ENCODE peak calls at places on chromosomes 5 and 9, in four cellular contexts. One of them, this sample, is unnamed.

GRCh38 chr5:124963236-124963929 is 216.9 kb upstream of the ZNF608 start:
- DNase-seq in Panc1: no peak
- DNase-seq in HepG2: peak
- DNase-seq in HCT116: no peak
- DNase-seq in this sample: no peak

GRCh38 chr9:85163415-85163814 is 493.9 kb downstream of the NTRK2 start:
- DNase-seq in Panc1: no peak
- DNase-seq in HepG2: no peak
- DNase-seq in HCT116: no peak
- DNase-seq in this sample: no peak

GRCh38 chr5:157458835-157459234 is 1.2 kb upstream of the NIPAL4 start:
- DNase-seq in Panc1: no peak
- DNase-seq in HepG2: no peak
- DNase-seq in HCT116: no peak
- DNase-seq in this sample: no peak

GRCh38 chr9:75993434-75993833 is 103.0 kb downstream of the PCSK5 start:
- DNase-seq in Panc1: no peak
- DNase-seq in HepG2: peak
- DNase-seq in HCT116: peak
- DNase-seq in this sample: no peak

GRCh38 chr5:59019078-59019477 is 436.2 kb downstream of the RAB3C start:
- DNase-seq in Panc1: no peak
- DNase-seq in HepG2: no peak
- DNase-seq in HCT116: no peak
- DNase-seq in this sample: no peak

GRCh38 chr9:74940600-74940999 is 12.1 kb downstream of the C9orf40 start:
- DNase-seq in Panc1: no peak
- DNase-seq in HepG2: peak
- DNase-seq in HCT116: no peak
- DNase-seq in this sample: no peak

GRCh38 chr5:135140805-135141204 is 106.8 kb upstream of the PITX1 start:
- DNase-seq in Panc1: no peak
- DNase-seq in HepG2: no peak
- DNase-seq in HCT116: peak
- DNase-seq in this sample: no peak

GRCh38 chr9:106897223-106897622 is 34.3 kb downstream of the ZNF462 start:
- DNase-seq in Panc1: no peak
- DNase-seq in HepG2: no peak
- DNase-seq in HCT116: no peak
- DNase-seq in this sample: no peak

GRCh38 chr9:89999534-90000370 is 394.9 kb downstream of the GADD45G start:
- DNase-seq in Panc1: no peak
- DNase-seq in HepG2: peak
- DNase-seq in HCT116: no peak
- DNase-seq in this sample: no peak

GRCh38 chr5:170832241-170832640 is 29.6 kb upstream of the RANBP17 start:
- DNase-seq in Panc1: no peak
- DNase-seq in HepG2: no peak
- DNase-seq in HCT116: no peak
- DNase-seq in this sample: no peak

GRCh38 chr5:134526483-134527155 is 1.1 kb downstream of the JADE2 start:
- DNase-seq in Panc1: no peak
- DNase-seq in HepG2: peak
- DNase-seq in HCT116: peak
- DNase-seq in this sample: peak

GRCh38 chr5:98458726-98459125 is 314.7 kb upstream of the RGMB start:
- DNase-seq in Panc1: no peak
- DNase-seq in HepG2: no peak
- DNase-seq in HCT116: no peak
- DNase-seq in this sample: no peak
- TF ChIP-seq TCF7L2 in Panc1: no peak
- TF ChIP-seq TCF7L2 in HepG2: no peak
- TF ChIP-seq TCF7L2 in HCT116: no peak
- TF ChIP-seq TCF7L2 in this sample: no peak

GRCh38 chr9:40927260-40927631 is 201.2 kb downstream of the FOXD4L6 start:
- DNase-seq in Panc1: no peak
- DNase-seq in HepG2: no peak
- DNase-seq in HCT116: no peak
- DNase-seq in this sample: no peak

GRCh38 chr9:40926404-40927259 is 201.8 kb downstream of the FOXD4L6 start:
- DNase-seq in Panc1: no peak
- DNase-seq in HepG2: no peak
- DNase-seq in HCT116: no peak
- DNase-seq in this sample: no peak

GRCh38 chr9:40927851-40928802 is 200.4 kb downstream of the FOXD4L6 start:
- DNase-seq in Panc1: no peak
- DNase-seq in HepG2: no peak
- DNase-seq in HCT116: no peak
- DNase-seq in this sample: no peak

GRCh38 chr9:40928803-40929487 is 199.5 kb downstream of the FOXD4L6 start:
- DNase-seq in Panc1: no peak
- DNase-seq in HepG2: no peak
- DNase-seq in HCT116: no peak
- DNase-seq in this sample: no peak

GRCh38 chr9:40925149-40925548 is 203.3 kb downstream of the FOXD4L6 start:
- DNase-seq in Panc1: no peak
- DNase-seq in HepG2: no peak
- DNase-seq in HCT116: no peak
- DNase-seq in this sample: no peak
- TF ChIP-seq TCF7L2 in Panc1: no peak
- TF ChIP-seq TCF7L2 in HepG2: no peak
- TF ChIP-seq TCF7L2 in HCT116: no peak
- TF ChIP-seq TCF7L2 in this sample: no peak

GRCh38 chr5:113038136-113038535 is 61.5 kb downstream of the DCP2 start:
- DNase-seq in Panc1: no peak
- DNase-seq in HepG2: no peak
- DNase-seq in HCT116: no peak
- DNase-seq in this sample: no peak

GRCh38 chr5:113036826-113037225 is 60.2 kb downstream of the DCP2 start:
- DNase-seq in Panc1: no peak
- DNase-seq in HepG2: no peak
- DNase-seq in HCT116: no peak
- DNase-seq in this sample: no peak

GRCh38 chr5:113039229-113039628 is 62.6 kb downstream of the DCP2 start:
- DNase-seq in Panc1: no peak
- DNase-seq in HepG2: no peak
- DNase-seq in HCT116: no peak
- DNase-seq in this sample: no peak

GRCh38 chr5:113040672-113041071 is 64.1 kb downstream of the DCP2 start:
- DNase-seq in Panc1: no peak
- DNase-seq in HepG2: no peak
- DNase-seq in HCT116: no peak
- DNase-seq in this sample: no peak

DNA sequence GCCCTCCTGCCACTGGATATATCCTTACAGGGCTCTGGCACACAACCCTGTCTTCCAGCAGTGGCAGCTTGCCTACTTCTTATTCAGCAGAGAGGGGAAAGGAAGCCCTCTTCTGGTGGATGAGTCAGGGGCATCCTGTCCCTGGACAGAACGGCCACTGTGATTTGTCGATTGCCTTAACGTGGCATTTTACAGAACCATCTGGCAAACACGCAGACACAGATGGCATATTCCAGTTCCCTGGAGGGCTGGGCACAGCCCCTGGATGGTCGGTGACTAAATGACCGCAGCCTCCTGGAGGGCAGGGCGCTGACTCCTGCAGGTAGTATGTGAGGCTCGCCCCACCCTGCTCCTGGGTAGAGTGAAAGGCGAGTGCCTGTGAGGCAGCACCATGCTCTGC is 62.1 kb downstream of the DCP2 start:
- DNase-seq in Panc1: no peak
- DNase-seq in HepG2: no peak
- DNase-seq in HCT116: peak
- DNase-seq in this sample: no peak
- TF ChIP-seq TCF7L2 in Panc1: no peak
- TF ChIP-seq TCF7L2 in HepG2: no peak
- TF ChIP-seq TCF7L2 in HCT116: no peak
- TF ChIP-seq TCF7L2 in this sample: no peak

GRCh38 chr9:98880311-98881015 is 63.2 kb upstream of the COL15A1 start:
- DNase-seq in Panc1: no peak
- DNase-seq in HepG2: no peak
- DNase-seq in HCT116: no peak
- DNase-seq in this sample: no peak
- TF ChIP-seq TCF7L2 in Panc1: no peak
- TF ChIP-seq TCF7L2 in HepG2: no peak
- TF ChIP-seq TCF7L2 in HCT116: no peak
- TF ChIP-seq TCF7L2 in this sample: no peak

GRCh38 chr9:36488322-36488838 is 84.3 kb upstream of the MELK start:
- DNase-seq in Panc1: no peak
- DNase-seq in HepG2: no peak
- DNase-seq in HCT116: no peak
- DNase-seq in this sample: no peak
- TF ChIP-seq TCF7L2 in Panc1: no peak
- TF ChIP-seq TCF7L2 in HepG2: no peak
- TF ChIP-seq TCF7L2 in HCT116: no peak
- TF ChIP-seq TCF7L2 in this sample: no peak

DNA sequence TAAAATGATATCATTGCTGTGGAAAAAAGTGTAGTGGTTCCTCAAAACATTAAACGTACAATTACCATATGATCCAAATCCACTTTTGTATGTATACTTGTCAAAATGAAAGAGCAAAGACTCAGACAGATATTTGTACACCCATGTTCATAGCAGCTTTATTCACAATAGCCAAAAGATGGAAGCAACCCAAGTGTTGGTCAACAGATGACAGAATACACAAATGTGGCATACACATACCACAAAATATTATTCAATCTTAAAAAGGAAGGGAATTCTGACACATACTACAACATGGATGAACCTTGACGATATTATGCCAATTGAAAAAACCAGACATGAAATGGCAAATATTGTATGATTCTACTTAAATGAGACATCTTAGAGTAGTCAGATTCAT is 524.5 kb upstream of the WWC1 start:
- DNase-seq in Panc1: no peak
- DNase-seq in HepG2: no peak
- DNase-seq in HCT116: no peak
- DNase-seq in this sample: no peak
- TF ChIP-seq TCF7L2 in Panc1: no peak
- TF ChIP-seq TCF7L2 in HepG2: no peak
- TF ChIP-seq TCF7L2 in HCT116: no peak
- TF ChIP-seq TCF7L2 in this sample: no peak

DNA sequence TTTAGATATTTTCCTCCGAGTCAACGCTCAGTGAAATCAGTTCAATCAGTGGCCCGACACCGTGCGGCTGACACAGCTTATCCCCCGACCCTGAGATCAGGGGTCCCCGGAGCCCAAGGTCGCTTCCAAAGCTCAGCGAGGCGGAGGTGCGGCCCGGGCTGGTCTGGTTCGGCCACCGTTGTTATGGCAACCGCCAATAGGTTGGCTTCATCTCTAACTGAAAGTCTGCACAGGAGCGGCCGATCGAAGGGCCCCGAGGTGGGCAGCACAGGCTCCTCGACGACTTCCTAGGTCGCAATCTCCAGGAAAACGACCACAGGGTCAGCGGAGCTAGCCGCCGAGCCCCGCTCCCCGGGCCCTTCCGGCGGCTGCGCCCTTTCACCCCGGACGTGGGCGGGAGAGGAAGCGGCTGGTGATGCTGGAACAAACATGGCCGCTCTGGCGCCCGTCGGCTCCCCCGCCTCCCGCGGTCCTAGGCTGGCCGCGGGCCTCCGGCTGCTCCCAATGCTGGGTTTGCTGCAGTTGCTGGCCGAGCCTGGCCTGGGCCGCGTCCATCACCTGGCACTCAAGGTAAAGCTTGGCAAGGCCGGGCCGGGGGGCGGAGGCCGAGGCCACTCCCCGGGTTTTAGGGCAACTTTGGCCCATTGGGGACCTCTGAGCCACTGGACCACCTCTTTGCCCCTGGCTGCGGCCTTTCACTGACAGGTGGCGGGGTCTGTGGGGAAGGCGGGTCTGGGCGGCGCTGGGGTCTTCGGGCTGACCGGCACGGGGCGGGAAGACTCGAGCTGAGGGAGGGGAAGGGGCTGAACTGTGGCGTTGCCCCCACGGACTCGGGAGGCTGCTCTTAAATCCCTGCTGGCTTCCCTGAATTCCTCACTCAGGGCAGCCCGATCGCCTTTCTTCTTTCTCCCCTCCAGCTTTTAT is at the start of gene GPR107:
- DNase-seq in Panc1: no peak
- DNase-seq in HepG2: peak
- DNase-seq in HCT116: peak
- DNase-seq in this sample: peak
- TF ChIP-seq TCF7L2 in Panc1: no peak
- TF ChIP-seq TCF7L2 in HepG2: no peak
- TF ChIP-seq TCF7L2 in HCT116: peak
- TF ChIP-seq TCF7L2 in this sample: no peak

DNA sequence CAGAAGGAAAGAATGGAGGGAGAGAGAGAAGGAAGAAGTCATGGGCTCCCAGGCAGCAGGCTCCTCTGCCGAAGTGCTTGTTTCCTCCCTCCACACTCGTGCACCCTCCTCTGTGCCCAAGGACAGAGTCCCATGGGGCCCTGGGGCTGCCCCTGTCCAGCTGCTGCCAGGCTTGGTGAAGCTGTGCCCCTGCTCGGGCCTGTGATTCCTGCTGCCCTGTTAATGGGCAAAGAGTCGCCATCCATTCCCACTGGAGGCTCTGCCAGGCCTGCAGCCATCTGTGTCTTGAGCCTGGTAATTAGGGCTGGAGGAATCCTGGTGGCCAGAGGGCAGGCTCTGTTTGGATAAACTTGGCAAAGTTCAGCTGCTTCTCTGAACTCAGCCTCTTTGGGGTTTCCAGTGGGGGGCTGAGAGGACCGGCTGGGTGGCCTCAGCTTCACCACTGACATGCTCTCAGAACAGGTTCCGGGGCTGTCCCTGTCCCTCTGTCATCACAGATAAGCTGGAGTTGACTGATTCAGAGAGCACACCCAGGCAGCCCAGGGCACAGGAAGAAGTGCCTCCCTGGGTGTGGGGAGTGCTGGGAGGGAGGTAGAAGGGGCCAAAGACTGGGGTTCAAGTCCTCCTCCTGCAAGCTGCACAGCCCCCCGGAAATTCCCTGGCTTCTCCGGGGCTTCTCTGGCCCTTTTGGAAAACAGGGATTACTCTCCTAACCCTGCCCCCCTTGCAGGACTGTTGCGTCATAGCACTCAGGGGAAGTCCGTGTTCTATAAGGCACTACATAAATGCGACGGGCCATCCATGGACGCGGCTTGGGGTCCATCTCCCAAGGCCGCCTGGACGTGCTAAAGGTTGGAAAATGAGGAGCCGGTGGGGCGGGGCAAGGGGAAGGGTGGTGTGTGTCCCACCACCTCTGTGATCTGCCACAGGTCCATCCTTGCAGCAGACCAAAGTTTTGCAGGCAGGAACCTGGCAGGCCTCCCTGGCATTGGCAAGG is 154.8 kb downstream of the PAX5 start:
- DNase-seq in Panc1: no peak
- DNase-seq in HepG2: no peak
- DNase-seq in HCT116: no peak
- DNase-seq in this sample: peak
- TF ChIP-seq TCF7L2 in Panc1: no peak
- TF ChIP-seq TCF7L2 in HepG2: no peak
- TF ChIP-seq TCF7L2 in HCT116: no peak
- TF ChIP-seq TCF7L2 in this sample: no peak